ENCODE peak calls at places on chromosomes 12 and 14, in six cellular contexts. C is fibroblast of lung, J is neural progenitor cell, D is H9, V is K562, G is SK-N-SH. I is an unnamed sample.

GRCh38 chr12:88182431-88182830 is 40.3 kb downstream of the TMTC3 start:
- DNase-seq in C (no peak), J (no peak), D (no peak), V (no peak), G (no peak), I (no peak)

GRCh38 chr14:61489002-61489401 is 167.6 kb downstream of the PRKCH start:
- DNase-seq in C (peak; percentile 55), J (no peak), D (no peak), V (peak; percentile 31), G (no peak), I (no peak)

GRCh38 chr12:52655251-52655650 is 3.2 kb upstream of the KRT2 start:
- DNase-seq in C (no peak), J (no peak), D (no peak), V (no peak), G (no peak), I (no peak)

GRCh38 chr14:31138301-31138700 is 69.3 kb downstream of the HECTD1 start:
- DNase-seq in C (no peak), J (no peak), D (no peak), V (no peak), G (no peak), I (no peak)

GRCh38 chr12:111673503-111673902 is 12.3 kb downstream of the BRAP start:
- DNase-seq in C (peak; percentile 65), J (no peak), D (no peak), V (peak; percentile 30), G (peak; percentile 37), I (peak; percentile 37)

GRCh38 chr12:88381456-88381855 is 198.8 kb downstream of the KITLG start:
- DNase-seq in C (no peak), J (no peak), D (no peak), V (no peak), G (no peak), I (no peak)

GRCh38 chr12:32486158-32486557 is 86.8 kb downstream of the FGD4 start:
- DNase-seq in C (no peak), J (no peak), D (no peak), V (no peak), G (no peak), I (no peak)

GRCh38 chr12:104662908-104663307 is 206.2 kb downstream of the CHST11 start:
- DNase-seq in C (no peak), J (no peak), D (no peak), V (no peak), G (no peak), I (no peak)

GRCh38 chr12:88036368-88036965 is 7.3 kb upstream of the C12orf50 start:
- DNase-seq in C (peak; percentile 66), J (no peak), D (no peak), V (no peak), G (no peak), I (peak; percentile 7)

GRCh38 chr12:6927999-6928702 is 392 bp downstream of the ATN1 start:
- DNase-seq in C (no peak), J (peak; percentile 48), D (no peak), V (peak; percentile 37), G (peak; percentile 78), I (no peak)

GRCh38 chr14:100673807-100674154 is 52.9 kb upstream of the DLK1 start:
- DNase-seq in C (no peak), J (no peak), D (no peak), V (no peak), G (no peak), I (no peak)

GRCh38 chr14:103504991-103505565 is 17.6 kb downstream of the CKB start:
- DNase-seq in C (no peak), J (no peak), D (peak; percentile 39), V (no peak), G (no peak), I (no peak)

GRCh38 chr12:79549531-79550271 is 141.1 kb downstream of the PAWR start:
- DNase-seq in C (no peak), J (no peak), D (no peak), V (no peak), G (no peak), I (no peak)

GRCh38 chr14:68173227-68173972 is 353.8 kb downstream of the RAD51B start:
- DNase-seq in C (peak; percentile 27), J (no peak), D (no peak), V (no peak), G (no peak), I (no peak)

GRCh38 chr14:88872976-88873375 is 48.5 kb downstream of the TTC8 start:
- DNase-seq in C (no peak), J (no peak), D (no peak), V (no peak), G (no peak), I (no peak)

GRCh38 chr12:26874501-26875296 is 41.7 kb upstream of the ITPR2 start:
- DNase-seq in C (no peak), J (no peak), D (no peak), V (no peak), G (no peak), I (no peak)

GRCh38 chr12:112167728-112168525 is 42.6 kb downstream of the TRAFD1 start:
- DNase-seq in C (no peak), J (no peak), D (no peak), V (no peak), G (no peak), I (no peak)

GRCh38 chr14:49366416-49366815 is 219.8 kb downstream of the RPS29 start:
- DNase-seq in C (no peak), J (no peak), D (no peak), V (no peak), G (no peak), I (no peak)

GRCh38 chr14:50823051-50823762 is 7.8 kb downstream of the NIN start:
- DNase-seq in C (peak; percentile 44), J (no peak), D (no peak), V (no peak), G (no peak), I (peak; percentile 71)

GRCh38 chr12:116026768-116027550 is 250.5 kb downstream of the MED13L start:
- DNase-seq in C (no peak), J (no peak), D (no peak), V (no peak), G (no peak), I (no peak)

GRCh38 chr14:65849558-65849957 is 437.0 kb downstream of the FUT8 start:
- DNase-seq in C (no peak), J (peak; percentile 87), D (no peak), V (no peak), G (no peak), I (no peak)

GRCh38 chr12:100593490-100593889 is 20.0 kb downstream of the GAS2L3 start:
- DNase-seq in C (peak; percentile 39), J (no peak), D (no peak), V (no peak), G (no peak), I (no peak)
- H3K9me3 ChIP-seq in C (no peaks in the 10 kb centered on the region), J (no peaks in the 10 kb centered on the region), D (no peaks in the 10 kb centered on the region), V (no peaks in the 10 kb centered on the region), G (no peaks in the 10 kb centered on the region), I (no peaks in the 10 kb centered on the region)

DNA sequence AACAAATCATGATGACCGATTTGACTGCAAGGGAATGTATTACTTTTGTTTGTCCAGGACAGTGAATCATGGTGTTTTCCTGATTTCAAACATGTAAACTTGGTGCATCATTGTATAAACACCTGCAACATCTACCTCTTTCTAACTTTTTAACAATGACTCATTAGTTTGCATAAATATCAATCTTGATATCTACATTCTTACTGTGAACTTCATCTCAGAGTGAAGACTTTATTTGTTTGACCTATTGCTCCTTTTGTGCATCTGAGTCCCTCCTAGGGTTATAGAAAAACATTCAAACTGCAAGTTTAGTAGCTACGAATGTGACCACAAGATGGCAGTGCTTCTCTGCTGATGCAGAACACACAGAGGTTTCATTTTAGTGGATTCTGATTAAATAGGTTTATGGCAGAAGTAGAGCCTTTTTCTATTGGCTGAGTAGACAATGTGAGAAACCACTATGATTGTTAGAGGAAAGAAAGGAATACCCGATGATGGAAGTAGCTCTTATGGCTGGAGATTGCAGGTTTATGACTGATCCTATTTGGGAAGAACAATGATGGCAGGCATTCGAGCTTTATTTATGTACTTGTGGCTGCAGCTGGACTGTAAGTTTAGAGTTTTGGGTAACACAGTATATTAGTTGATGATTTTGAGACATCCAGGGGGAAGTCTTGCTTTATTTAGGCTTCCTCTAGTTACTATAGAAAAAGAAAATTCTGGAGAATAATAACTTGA is 244.2 kb upstream of the OR4E1 start:
- DNase-seq in C (peak; percentile 58), J (peak; percentile 68), D (no peak), V (peak; percentile 18), G (peak; percentile 11), I (peak; percentile 89)
- H3K4me2 ChIP-seq in C (peak overlapping the region; percentile 64), J (no peak overlapping the region), D (no peak overlapping the region), V (no peak overlapping the region), G (peak overlapping the region; percentile 42), I (peak overlapping the region; percentile 73)

GRCh38 chr14:25034803-25035681 is 14.9 kb downstream of the STXBP6 start:
- DNase-seq in C (no peak), J (no peak), D (no peak), V (no peak), G (no peak), I (no peak)

GRCh38 chr14:25033358-25033757 is 16.6 kb downstream of the STXBP6 start:
- DNase-seq in C (no peak), J (no peak), D (no peak), V (no peak), G (no peak), I (no peak)

GRCh38 chr14:25038044-25038668 is 11.8 kb downstream of the STXBP6 start:
- DNase-seq in C (no peak), J (no peak), D (no peak), V (no peak), G (no peak), I (no peak)

GRCh38 chr14:25039933-25040332 is 10.0 kb downstream of the STXBP6 start:
- DNase-seq in C (no peak), J (no peak), D (no peak), V (no peak), G (no peak), I (no peak)

GRCh38 chr14:25037032-25037431 is 12.9 kb downstream of the STXBP6 start:
- DNase-seq in C (no peak), J (no peak), D (no peak), V (no peak), G (no peak), I (no peak)
- H2AFZ ChIP-seq in C (no peak overlapping the region), J (no peak overlapping the region), D (no peak overlapping the region), V (peak overlapping the region; percentile 86), G (no peak overlapping the region), I (no peak overlapping the region)

GRCh38 chr14:26187996-26188605 is 409.7 kb downstream of the NOVA1 start:
- DNase-seq in C (peak; percentile 72), J (no peak), D (no peak), V (no peak), G (no peak), I (no peak)

GRCh38 chr14:26191666-26192065 is 406.2 kb downstream of the NOVA1 start:
- DNase-seq in C (no peak), J (no peak), D (no peak), V (no peak), G (no peak), I (no peak)

GRCh38 chr14:26194816-26195215 is 403.0 kb downstream of the NOVA1 start:
- DNase-seq in C (no peak), J (no peak), D (no peak), V (no peak), G (no peak), I (no peak)

GRCh38 chr14:26191123-26191522 is 406.7 kb downstream of the NOVA1 start:
- DNase-seq in C (peak; percentile 25), J (no peak), D (no peak), V (no peak), G (no peak), I (no peak)

DNA sequence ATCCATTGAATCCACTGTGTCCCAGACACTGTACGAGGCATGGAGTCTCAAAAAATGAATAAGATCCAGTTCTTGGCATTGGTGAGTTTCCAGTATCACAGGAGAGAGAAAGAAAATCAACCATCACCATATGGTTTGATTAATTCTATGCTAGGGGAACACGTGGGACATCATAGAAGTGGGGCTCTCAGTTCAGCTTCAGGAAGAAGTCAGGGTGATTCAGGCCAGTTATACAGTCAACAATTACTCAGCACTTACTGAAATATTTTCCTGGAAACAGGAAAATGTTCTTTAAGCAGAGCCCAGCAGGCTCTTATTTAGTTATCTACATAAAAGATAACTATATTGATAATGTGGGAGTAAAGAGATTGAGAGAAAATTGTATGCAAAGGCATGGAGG is 407.2 kb downstream of the NOVA1 start:
- DNase-seq in C (peak; percentile 12), J (no peak), D (no peak), V (no peak), G (no peak), I (no peak)
- H3K9me3 ChIP-seq in C (no peaks in the 10 kb centered on the region), J (no peaks in the 10 kb centered on the region), D (no peaks in the 10 kb centered on the region), V (no peaks in the 10 kb centered on the region), G (no peaks in the 10 kb centered on the region), I (no peaks in the 10 kb centered on the region)

I was measured in OCI-LY7.